ENCODE peak calls at places on chromosomes 1 and 21, in seven cellular contexts. One of them, this sample, is unnamed. For H3K4me1, the result is how much of the 10 kb centered on the place peaks cover.

GRCh38 chr1:96076589-96076988 is 645.0 kb upstream of the PTBP2 start:
- DNase-seq in adrenal gland: no peak
- DNase-seq in endothelial cell of umbilical vein: no peak
- DNase-seq in sigmoid colon: no peak
- DNase-seq in mammary epithelial cell: peak
- DNase-seq in fibroblast of lung: no peak
- DNase-seq in breast epithelium: no peak
- DNase-seq in this sample: no peak

GRCh38 chr1:107782192-107782845 is 182.7 kb downstream of the VAV3 start:
- DNase-seq in adrenal gland: peak
- DNase-seq in endothelial cell of umbilical vein: peak
- DNase-seq in sigmoid colon: no peak
- DNase-seq in mammary epithelial cell: peak
- DNase-seq in fibroblast of lung: peak
- DNase-seq in breast epithelium: no peak
- DNase-seq in this sample: no peak

GRCh38 chr1:16396591-16396990 is 29.5 kb downstream of the SZRD1 start:
- DNase-seq in adrenal gland: peak
- DNase-seq in endothelial cell of umbilical vein: peak
- DNase-seq in sigmoid colon: peak
- DNase-seq in mammary epithelial cell: peak
- DNase-seq in fibroblast of lung: peak
- DNase-seq in breast epithelium: peak
- DNase-seq in this sample: peak

GRCh38 chr1:21534674-21535378 is 25.6 kb downstream of the ALPL start:
- DNase-seq in adrenal gland: peak
- DNase-seq in endothelial cell of umbilical vein: peak
- DNase-seq in sigmoid colon: no peak
- DNase-seq in mammary epithelial cell: peak
- DNase-seq in fibroblast of lung: peak
- DNase-seq in breast epithelium: peak
- DNase-seq in this sample: no peak

GRCh38 chr1:100168051-100168450 is 10.0 kb downstream of the LRRC39 start:
- DNase-seq in adrenal gland: no peak
- DNase-seq in endothelial cell of umbilical vein: no peak
- DNase-seq in sigmoid colon: no peak
- DNase-seq in mammary epithelial cell: no peak
- DNase-seq in fibroblast of lung: no peak
- DNase-seq in breast epithelium: no peak
- DNase-seq in this sample: no peak

GRCh38 chr1:156172696-156173470 is 19.5 kb downstream of the SEMA4A start:
- DNase-seq in adrenal gland: no peak
- DNase-seq in endothelial cell of umbilical vein: no peak
- DNase-seq in sigmoid colon: peak
- DNase-seq in mammary epithelial cell: no peak
- DNase-seq in fibroblast of lung: no peak
- DNase-seq in breast epithelium: no peak
- DNase-seq in this sample: no peak

GRCh38 chr1:198563578-198563977 is 23.1 kb upstream of the ATP6V1G3 start:
- DNase-seq in adrenal gland: no peak
- DNase-seq in endothelial cell of umbilical vein: peak
- DNase-seq in sigmoid colon: no peak
- DNase-seq in mammary epithelial cell: peak
- DNase-seq in fibroblast of lung: peak
- DNase-seq in breast epithelium: no peak
- DNase-seq in this sample: no peak

GRCh38 chr1:157090771-157091170 is 8.8 kb downstream of the ETV3L start:
- DNase-seq in adrenal gland: no peak
- DNase-seq in endothelial cell of umbilical vein: no peak
- DNase-seq in sigmoid colon: peak
- DNase-seq in mammary epithelial cell: peak
- DNase-seq in fibroblast of lung: no peak
- DNase-seq in breast epithelium: peak
- DNase-seq in this sample: no peak

GRCh38 chr1:85581802-85582686 is 1.5 kb downstream of the CCN1 start:
- DNase-seq in adrenal gland: no peak
- DNase-seq in endothelial cell of umbilical vein: peak
- DNase-seq in sigmoid colon: peak
- DNase-seq in mammary epithelial cell: peak
- DNase-seq in fibroblast of lung: peak
- DNase-seq in breast epithelium: peak
- DNase-seq in this sample: no peak

GRCh38 chr21:42013901-42014300 is 3.7 kb upstream of the ZBTB21 start:
- DNase-seq in adrenal gland: no peak
- DNase-seq in endothelial cell of umbilical vein: no peak
- DNase-seq in sigmoid colon: no peak
- DNase-seq in mammary epithelial cell: no peak
- DNase-seq in fibroblast of lung: no peak
- DNase-seq in breast epithelium: no peak
- DNase-seq in this sample: no peak

GRCh38 chr1:36155560-36156328 is at the start of gene MAP7D1:
- DNase-seq in adrenal gland: peak
- DNase-seq in endothelial cell of umbilical vein: peak
- DNase-seq in sigmoid colon: peak
- DNase-seq in mammary epithelial cell: peak
- DNase-seq in fibroblast of lung: peak
- DNase-seq in breast epithelium: peak
- DNase-seq in this sample: peak

GRCh38 chr1:19811206-19811851 is 3.8 kb downstream of the RNF186 start:
- DNase-seq in adrenal gland: peak
- DNase-seq in endothelial cell of umbilical vein: peak
- DNase-seq in sigmoid colon: no peak
- DNase-seq in mammary epithelial cell: no peak
- DNase-seq in fibroblast of lung: peak
- DNase-seq in breast epithelium: no peak
- DNase-seq in this sample: no peak

GRCh38 chr1:212301570-212301969 is 16.4 kb downstream of the PPP2R5A start:
- DNase-seq in adrenal gland: no peak
- DNase-seq in endothelial cell of umbilical vein: no peak
- DNase-seq in sigmoid colon: no peak
- DNase-seq in mammary epithelial cell: no peak
- DNase-seq in fibroblast of lung: no peak
- DNase-seq in breast epithelium: no peak
- DNase-seq in this sample: no peak
- H3K4me3 ChIP-seq in adrenal gland: no peak
- H3K4me3 ChIP-seq in endothelial cell of umbilical vein: no peak
- H3K4me3 ChIP-seq in sigmoid colon: no peak
- H3K4me3 ChIP-seq in mammary epithelial cell: no peak
- H3K4me3 ChIP-seq in fibroblast of lung: no peak
- H3K4me3 ChIP-seq in breast epithelium: no peak
- H3K4me3 ChIP-seq in this sample: no peak

DNA sequence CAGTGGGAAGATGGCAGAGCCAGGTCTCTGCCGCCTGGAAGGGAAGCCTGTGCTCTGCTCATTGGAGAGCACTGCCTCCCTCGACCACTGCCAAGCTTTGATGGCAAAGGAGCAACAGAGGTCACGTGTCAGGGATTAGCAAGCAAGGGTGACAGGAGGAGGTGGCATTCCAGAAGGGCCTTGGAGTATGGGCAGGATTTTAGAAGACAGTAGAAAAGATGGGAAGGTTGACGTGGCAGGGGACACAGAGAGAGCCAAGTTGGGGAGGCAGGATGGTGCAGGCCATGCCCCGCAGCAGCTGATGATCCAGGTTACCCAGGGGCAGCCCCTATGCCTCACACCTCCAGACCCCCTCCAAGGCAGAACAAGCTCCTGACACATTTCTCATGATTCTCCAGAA is 21.9 kb upstream of the LBR start:
- DNase-seq in adrenal gland: no peak
- DNase-seq in endothelial cell of umbilical vein: no peak
- DNase-seq in sigmoid colon: peak
- DNase-seq in mammary epithelial cell: no peak
- DNase-seq in fibroblast of lung: no peak
- DNase-seq in breast epithelium: no peak
- DNase-seq in this sample: no peak
- H3K4me1 ChIP-seq in adrenal gland: under half
- H3K4me1 ChIP-seq in endothelial cell of umbilical vein: under half
- H3K4me1 ChIP-seq in sigmoid colon: half or more
- H3K4me1 ChIP-seq in mammary epithelial cell: under half
- H3K4me1 ChIP-seq in fibroblast of lung: under half
- H3K4me1 ChIP-seq in breast epithelium: under half
- H3K4me1 ChIP-seq in this sample: under half

GRCh38 chr1:181314959-181315358 is 168.4 kb upstream of the CACNA1E start:
- DNase-seq in adrenal gland: no peak
- DNase-seq in endothelial cell of umbilical vein: no peak
- DNase-seq in sigmoid colon: no peak
- DNase-seq in mammary epithelial cell: no peak
- DNase-seq in fibroblast of lung: no peak
- DNase-seq in breast epithelium: no peak
- DNase-seq in this sample: no peak

GRCh38 chr1:181319903-181320302 is 163.4 kb upstream of the CACNA1E start:
- DNase-seq in adrenal gland: no peak
- DNase-seq in endothelial cell of umbilical vein: no peak
- DNase-seq in sigmoid colon: no peak
- DNase-seq in mammary epithelial cell: no peak
- DNase-seq in fibroblast of lung: no peak
- DNase-seq in breast epithelium: no peak
- DNase-seq in this sample: no peak

GRCh38 chr1:181318858-181319235 is 164.5 kb upstream of the CACNA1E start:
- DNase-seq in adrenal gland: no peak
- DNase-seq in endothelial cell of umbilical vein: no peak
- DNase-seq in sigmoid colon: no peak
- DNase-seq in mammary epithelial cell: no peak
- DNase-seq in fibroblast of lung: peak
- DNase-seq in breast epithelium: no peak
- DNase-seq in this sample: no peak

GRCh38 chr1:181317261-181317924 is 165.9 kb upstream of the CACNA1E start:
- DNase-seq in adrenal gland: no peak
- DNase-seq in endothelial cell of umbilical vein: no peak
- DNase-seq in sigmoid colon: no peak
- DNase-seq in mammary epithelial cell: no peak
- DNase-seq in fibroblast of lung: no peak
- DNase-seq in breast epithelium: no peak
- DNase-seq in this sample: no peak

DNA sequence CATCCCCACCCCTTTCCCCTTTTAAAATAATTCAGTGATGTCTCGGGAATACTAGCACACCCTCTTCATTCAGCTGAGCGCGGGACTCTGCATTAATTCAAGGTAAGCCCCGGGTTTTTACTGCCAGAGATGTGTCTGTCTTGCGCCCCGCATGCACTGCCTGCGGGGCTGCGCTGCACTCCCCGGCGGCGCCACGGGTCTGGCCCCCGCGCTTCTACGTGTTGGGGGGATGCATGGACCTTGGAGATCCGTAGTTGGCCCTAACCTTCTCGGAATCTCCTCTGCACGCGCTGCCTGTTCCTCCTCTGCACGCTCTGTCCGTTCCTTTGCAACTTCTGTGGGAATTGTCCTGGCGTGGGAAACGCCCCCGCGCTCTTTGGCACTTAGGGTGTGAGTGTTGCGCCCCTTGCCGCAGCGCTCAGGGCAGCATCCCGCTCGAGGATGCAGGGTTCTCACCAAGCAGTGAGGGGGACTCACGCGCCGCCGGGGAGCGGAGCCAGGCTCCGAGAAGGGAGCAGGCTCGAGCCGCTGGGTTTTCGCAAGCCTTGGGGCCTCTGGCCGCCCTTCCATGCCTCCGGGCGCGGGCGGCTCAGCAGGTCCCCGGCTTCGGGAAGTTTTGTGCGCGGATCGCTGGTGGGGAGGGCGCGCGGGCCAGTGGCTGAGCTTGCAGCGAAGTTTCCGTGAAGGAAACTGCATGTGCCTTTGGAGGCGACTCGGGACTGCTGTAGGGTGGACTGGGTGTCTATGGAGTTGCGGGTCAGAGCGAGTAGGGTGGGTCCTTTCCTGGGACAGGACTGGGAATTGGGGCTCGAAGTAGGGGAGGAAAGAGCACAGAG is 165.1 kb upstream of the CACNA1E start:
- DNase-seq in adrenal gland: no peak
- DNase-seq in endothelial cell of umbilical vein: no peak
- DNase-seq in sigmoid colon: no peak
- DNase-seq in mammary epithelial cell: no peak
- DNase-seq in fibroblast of lung: no peak
- DNase-seq in breast epithelium: no peak
- DNase-seq in this sample: no peak
- H3K4me3 ChIP-seq in adrenal gland: no peak
- H3K4me3 ChIP-seq in endothelial cell of umbilical vein: no peak
- H3K4me3 ChIP-seq in sigmoid colon: no peak
- H3K4me3 ChIP-seq in mammary epithelial cell: no peak
- H3K4me3 ChIP-seq in fibroblast of lung: no peak
- H3K4me3 ChIP-seq in breast epithelium: peak
- H3K4me3 ChIP-seq in this sample: no peak

GRCh38 chr1:43548285-43549271 is 17.9 kb downstream of the PTPRF start:
- DNase-seq in adrenal gland: no peak
- DNase-seq in endothelial cell of umbilical vein: no peak
- DNase-seq in sigmoid colon: no peak
- DNase-seq in mammary epithelial cell: peak
- DNase-seq in fibroblast of lung: no peak
- DNase-seq in breast epithelium: peak
- DNase-seq in this sample: no peak
- H3K4me1 ChIP-seq in adrenal gland: under half
- H3K4me1 ChIP-seq in endothelial cell of umbilical vein: under half
- H3K4me1 ChIP-seq in sigmoid colon: half or more
- H3K4me1 ChIP-seq in mammary epithelial cell: half or more
- H3K4me1 ChIP-seq in fibroblast of lung: under half
- H3K4me1 ChIP-seq in breast epithelium: under half
- H3K4me1 ChIP-seq in this sample: half or more

GRCh38 chr1:167489581-167490340 is 28.6 kb downstream of the CD247 start:
- DNase-seq in adrenal gland: no peak
- DNase-seq in endothelial cell of umbilical vein: no peak
- DNase-seq in sigmoid colon: no peak
- DNase-seq in mammary epithelial cell: no peak
- DNase-seq in fibroblast of lung: no peak
- DNase-seq in breast epithelium: no peak
- DNase-seq in this sample: no peak
- H3K4me3 ChIP-seq in adrenal gland: no peak
- H3K4me3 ChIP-seq in endothelial cell of umbilical vein: no peak
- H3K4me3 ChIP-seq in sigmoid colon: no peak
- H3K4me3 ChIP-seq in mammary epithelial cell: no peak
- H3K4me3 ChIP-seq in fibroblast of lung: no peak
- H3K4me3 ChIP-seq in breast epithelium: no peak
- H3K4me3 ChIP-seq in this sample: no peak

DNA sequence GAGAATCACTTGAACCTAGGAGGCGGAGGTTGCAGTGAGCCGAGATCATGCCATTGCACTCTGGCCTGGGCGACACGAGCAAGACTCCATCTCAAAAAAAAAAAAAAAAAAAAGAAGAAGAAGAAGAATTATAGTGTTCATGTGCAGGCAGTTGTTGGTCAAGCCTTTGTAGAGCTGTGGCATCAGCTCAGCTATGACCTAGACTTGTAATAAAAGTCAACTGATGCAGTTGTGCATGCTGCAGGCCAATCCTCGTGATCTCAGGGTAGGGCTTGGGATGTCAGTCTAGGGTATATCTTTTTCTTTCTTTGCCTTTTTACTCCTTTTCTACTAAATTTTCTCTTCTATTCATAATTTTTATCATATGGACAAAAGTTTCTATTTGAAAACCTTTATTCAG is 76.2 kb downstream of the C1orf21 start:
- DNase-seq in adrenal gland: no peak
- DNase-seq in endothelial cell of umbilical vein: no peak
- DNase-seq in sigmoid colon: no peak
- DNase-seq in mammary epithelial cell: no peak
- DNase-seq in fibroblast of lung: no peak
- DNase-seq in breast epithelium: no peak
- DNase-seq in this sample: no peak
- H3K4me1 ChIP-seq in adrenal gland: under half
- H3K4me1 ChIP-seq in endothelial cell of umbilical vein: under half
- H3K4me1 ChIP-seq in sigmoid colon: under half
- H3K4me1 ChIP-seq in mammary epithelial cell: under half
- H3K4me1 ChIP-seq in fibroblast of lung: under half
- H3K4me1 ChIP-seq in breast epithelium: under half
- H3K4me1 ChIP-seq in this sample: under half

This sample was measured in RWPE2.